ENCODE peak calls at places on chromosomes 6 and 20, in four cellular contexts. F, Z, A and X are unnamed samples. For H3K9me3, the result is how much of the 10 kb centered on the place peaks cover.

GRCh38 chr6:78593898-78594666 is 273.3 kb upstream of the IRAK1BP1 start:
- DNase-seq in A (no peak), F (peak), Z (no peak), X (no peak)

GRCh38 chr6:142752348-142752747 is 192.6 kb downstream of the HIVEP2 start:
- DNase-seq in F (peak), Z (no peak), A (no peak), X (no peak)

GRCh38 chr6:147528511-147529145 is 20.1 kb downstream of the SAMD5 start:
- DNase-seq in F (no peak), Z (no peak), A (peak), X (no peak)

GRCh38 chr20:20782221-20782620 is 69.8 kb upstream of the RALGAPA2 start:
- DNase-seq in A (no peak), F (no peak), Z (no peak), X (no peak)

GRCh38 chr6:97215157-97215769 is 67.8 kb downstream of the MMS22L start:
- DNase-seq in A (peak), F (peak), Z (peak), X (peak)

GRCh38 chr20:23340524-23340923 is 10.1 kb upstream of the NXT1 start:
- DNase-seq in A (peak), F (peak), Z (peak), X (peak)

GRCh38 chr6:87660226-87660886 is 41.7 kb downstream of the AKIRIN2 start:
- DNase-seq in A (peak), Z (no peak), F (peak), X (peak)

GRCh38 chr20:62285151-62285550 is 17.6 kb upstream of the ADRM1 start:
- DNase-seq in Z (no peak), F (no peak), A (no peak), X (no peak)

GRCh38 chr6:12313311-12313991 is 23.3 kb downstream of the EDN1 start:
- DNase-seq in A (no peak), Z (no peak), F (no peak), X (no peak)

GRCh38 chr20:35191419-35191818 is 19.5 kb downstream of the PROCR start:
- DNase-seq in Z (no peak), A (no peak), F (no peak), X (no peak)

GRCh38 chr20:2603816-2604505 is 48.5 kb upstream of the NOP56 start:
- DNase-seq in Z (no peak), F (no peak), A (no peak), X (no peak)

GRCh38 chr6:37738216-37738615 is 40.5 kb upstream of the MDGA1 start:
- DNase-seq in A (no peak), F (no peak), Z (no peak), X (no peak)

GRCh38 chr6:112144145-112144926 is 56.9 kb downstream of the FAM229B start:
- DNase-seq in Z (no peak), F (peak), A (no peak), X (no peak)

GRCh38 chr6:81636930-81637568 is 115.4 kb downstream of the TENT5A start:
- DNase-seq in F (peak), Z (no peak), A (no peak), X (peak)

GRCh38 chr20:21360686-21361085 is 36.6 kb downstream of the NKX2-4 start:
- DNase-seq in A (peak), F (peak), Z (no peak), X (no peak)

GRCh38 chr20:17629025-17629424 is 53.0 kb downstream of the RRBP1 start:
- DNase-seq in Z (no peak), F (no peak), A (no peak), X (no peak)

GRCh38 chr20:22744341-22745193 is 160.2 kb upstream of the FOXA2 start:
- DNase-seq in A (no peak), Z (no peak), F (no peak), X (no peak)

GRCh38 chr6:130796313-130796905 is 30.8 kb upstream of the SMLR1 start:
- DNase-seq in Z (no peak), F (peak), A (no peak), X (no peak)

GRCh38 chr20:38673731-38674177 is 50.5 kb upstream of the SLC32A1 start:
- DNase-seq in Z (peak), F (no peak), A (peak), X (no peak)

DNA sequence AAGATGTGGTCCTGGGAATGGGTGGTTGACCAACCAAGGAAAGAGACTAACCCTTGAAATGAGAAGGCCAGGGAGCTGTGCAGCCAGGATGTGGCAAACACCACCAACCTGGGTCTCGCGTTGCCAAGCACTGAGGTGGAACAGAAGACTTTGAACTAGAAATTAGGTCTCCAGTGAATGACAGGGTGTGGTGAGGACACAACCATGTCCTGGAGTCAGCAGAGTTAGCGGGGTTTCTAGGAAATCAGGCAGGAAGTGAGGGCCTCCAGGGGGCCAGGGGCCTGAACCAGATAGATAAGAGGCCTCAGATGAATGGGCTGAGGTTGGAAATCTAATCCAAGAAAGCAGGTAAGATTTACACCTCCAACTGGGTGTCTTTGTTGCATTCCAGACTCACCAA is 353.3 kb upstream of the ARID1B start:
- DNase-seq in A (no peak), F (no peak), Z (no peak), X (no peak)
- H4K91ac ChIP-seq in A (no peak), F (no peak), Z (no peak), X (no peak)

GRCh38 chr20:44233436-44234016 is 13.6 kb upstream of the GDAP1L1 start:
- DNase-seq in F (no peak), Z (no peak), A (no peak), X (no peak)

GRCh38 chr20:44235702-44236101 is 11.4 kb upstream of the GDAP1L1 start:
- DNase-seq in Z (no peak), A (no peak), F (no peak), X (no peak)

GRCh38 chr20:44231713-44232468 is 15.2 kb upstream of the GDAP1L1 start:
- DNase-seq in A (no peak), F (no peak), Z (peak), X (no peak)

GRCh38 chr20:44231193-44231592 is 15.9 kb upstream of the GDAP1L1 start:
- DNase-seq in Z (no peak), F (no peak), A (no peak), X (no peak)

GRCh38 chr20:44234566-44235317 is 12.4 kb upstream of the GDAP1L1 start:
- DNase-seq in Z (no peak), A (no peak), F (no peak), X (no peak)
- H4K8ac ChIP-seq in Z (no peak), A (no peak), F (no peak), X (no peak)

GRCh38 chr6:53125276-53125675 is 23.4 kb downstream of the GCM1 start:
- DNase-seq in F (no peak), A (no peak), Z (no peak), X (peak)
- H3K9me3 ChIP-seq in F (under half), A (under half), Z (under half), X (under half)

GRCh38 chr20:37527638-37528441 is at the start of gene BLCAP:
- DNase-seq in Z (peak), A (peak), F (peak), X (peak)

GRCh38 chr20:37526839-37527637 is 638 bp downstream of the BLCAP start:
- DNase-seq in F (peak), A (peak), Z (no peak), X (peak)

GRCh38 chr20:37524859-37525708 is 2.6 kb downstream of the BLCAP start:
- DNase-seq in F (peak), Z (no peak), A (no peak), X (no peak)

GRCh38 chr20:37525810-37526209 is 1.9 kb downstream of the BLCAP start:
- DNase-seq in F (no peak), Z (no peak), A (no peak), X (no peak)

DNA sequence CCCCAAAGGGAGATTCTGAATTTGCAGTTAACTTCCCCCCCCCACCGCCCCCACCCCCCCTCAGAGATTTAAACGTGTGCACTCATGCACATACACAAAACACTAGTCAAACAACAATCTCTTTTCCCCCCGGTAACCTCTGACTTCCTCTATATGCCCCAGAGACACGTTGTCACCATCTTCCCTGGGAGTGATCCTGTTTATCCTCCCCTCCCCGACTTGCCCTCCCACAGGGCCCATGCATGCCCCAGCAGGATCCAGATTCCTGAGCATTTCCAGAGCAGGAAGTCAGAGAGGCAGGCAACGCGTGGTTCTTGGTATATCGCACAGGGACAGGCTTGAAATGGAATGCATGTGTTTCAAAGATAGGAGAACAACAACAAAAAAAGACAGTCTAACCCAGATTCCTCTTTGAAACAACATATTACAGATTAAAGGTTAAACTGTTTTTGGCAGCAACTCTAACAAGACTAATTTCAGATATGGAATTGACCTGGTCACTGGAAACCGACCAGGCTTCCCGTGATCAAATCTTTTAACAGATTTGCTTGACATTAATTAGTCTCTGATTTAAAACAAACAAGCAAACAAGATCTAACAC is 1.3 kb downstream of the BLCAP start:
- DNase-seq in Z (peak), F (peak), A (peak), X (peak)
- H4K91ac ChIP-seq in Z (no peak), F (peak), A (no peak), X (peak)

DNA sequence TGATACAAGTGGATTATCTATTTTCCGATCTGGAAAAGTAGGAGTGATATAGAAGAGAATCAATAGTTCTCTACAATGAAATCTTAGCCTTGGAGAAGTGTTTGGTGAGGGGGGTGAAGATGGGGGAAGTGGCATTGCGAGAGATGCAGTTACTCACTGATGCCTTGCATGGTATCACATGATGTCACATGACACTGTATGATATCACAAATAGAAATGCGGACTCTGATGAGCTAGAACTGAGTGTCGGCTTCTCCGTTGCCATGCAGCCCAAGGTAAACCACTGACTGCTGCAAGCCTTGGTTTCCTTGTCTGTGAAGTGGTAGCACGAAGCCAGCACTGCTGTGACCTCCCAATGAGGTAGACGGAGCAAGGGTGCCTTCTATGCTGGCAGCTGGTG is 403.3 kb upstream of the AGPAT4 start:
- DNase-seq in Z (no peak), F (no peak), A (no peak), X (no peak)
- H4K8ac ChIP-seq in Z (no peak), F (no peak), A (no peak), X (no peak)